ENCODE peak calls at places on chromosomes 7 and 10, in nine cellular contexts. L, M, P, H, I, R, T, B and W are unnamed samples.

GRCh38 chr7:90246184-90246583 is 1.2 kb downstream of the CFAP69 start:
- DNase-seq in L (no peak), M (peak), P (no peak), H (no peak), I (no peak), R (no peak), T (peak), B (no peak), W (no peak)

GRCh38 chr10:95542761-95543160 is 18.4 kb downstream of the SORBS1 start:
- DNase-seq in L (no peak), M (no peak), P (no peak), H (no peak), I (no peak), R (no peak), T (no peak), B (no peak), W (no peak)

GRCh38 chr7:76294344-76295024 is 8.0 kb upstream of the HSPB1 start:
- DNase-seq in L (peak), M (peak), P (peak), H (no peak), I (no peak), R (peak), T (peak), B (no peak), W (peak)

GRCh38 chr10:49594594-49594993 is 15.5 kb upstream of the SLC18A3 start:
- DNase-seq in L (no peak), M (peak), P (peak), H (no peak), I (no peak), R (peak), T (no peak), B (no peak), W (peak)

GRCh38 chr10:78754269-78755074 is 314.3 kb upstream of the ZMIZ1 start:
- DNase-seq in L (no peak), M (no peak), P (no peak), H (no peak), I (no peak), R (no peak), T (no peak), B (no peak), W (no peak)

GRCh38 chr10:24825551-24825950 is 101.9 kb upstream of the ARHGAP21 start:
- DNase-seq in L (no peak), M (no peak), P (no peak), H (no peak), I (no peak), R (no peak), T (no peak), B (no peak), W (no peak)

GRCh38 chr10:128539784-128540759 is 413.8 kb upstream of the MKI67 start:
- DNase-seq in L (no peak), M (peak), P (no peak), H (no peak), I (no peak), R (no peak), T (no peak), B (no peak), W (peak)

GRCh38 chr7:25454562-25455031 is 226.3 kb upstream of the NPVF start:
- DNase-seq in L (no peak), M (no peak), P (no peak), H (no peak), I (no peak), R (no peak), T (peak), B (no peak), W (no peak)

GRCh38 chr7:132580717-132581285 is 4.5 kb upstream of the PLXNA4 start:
- DNase-seq in L (peak), M (peak), P (peak), H (peak), I (peak), R (peak), T (peak), B (peak), W (peak)

GRCh38 chr10:26486985-26487850 is 49.1 kb downstream of the APBB1IP start:
- DNase-seq in L (no peak), M (no peak), P (peak), H (peak), I (peak), R (no peak), T (no peak), B (peak), W (no peak)

GRCh38 chr10:125451319-125451718 is 231.6 kb downstream of the TEX36 start:
- DNase-seq in L (no peak), M (no peak), P (no peak), H (no peak), I (no peak), R (no peak), T (no peak), B (no peak), W (no peak)

GRCh38 chr10:77411805-77412204 is 225.8 kb downstream of the KCNMA1 start:
- DNase-seq in L (no peak), M (no peak), P (no peak), H (no peak), I (no peak), R (no peak), T (no peak), B (no peak), W (no peak)

GRCh38 chr7:91514591-91514990 is 250.4 kb downstream of the FZD1 start:
- DNase-seq in L (no peak), M (no peak), P (no peak), H (no peak), I (no peak), R (no peak), T (no peak), B (no peak), W (peak)

GRCh38 chr10:52443419-52444388 is 129.6 kb downstream of the DKK1 start:
- DNase-seq in L (no peak), M (no peak), P (peak), H (no peak), I (no peak), R (no peak), T (no peak), B (no peak), W (no peak)

GRCh38 chr7:139169816-139170215 is 60.3 kb upstream of the ZC3HAV1 start:
- DNase-seq in L (no peak), M (no peak), P (no peak), H (no peak), I (no peak), R (no peak), T (no peak), B (no peak), W (no peak)

GRCh38 chr7:55210176-55210575 is 155.0 kb upstream of the LANCL2 start:
- DNase-seq in L (no peak), M (no peak), P (no peak), H (no peak), I (no peak), R (no peak), T (no peak), B (no peak), W (no peak)

GRCh38 chr10:129718548-129719414 is 245.3 kb downstream of the EBF3 start:
- DNase-seq in L (no peak), M (no peak), P (no peak), H (no peak), I (no peak), R (peak), T (peak), B (no peak), W (peak)

GRCh38 chr10:61047011-61047410 is 103.0 kb upstream of the RHOBTB1 start:
- DNase-seq in L (no peak), M (no peak), P (no peak), H (no peak), I (no peak), R (no peak), T (no peak), B (no peak), W (no peak)

GRCh38 chr10:94991243-94991888 is 52.9 kb downstream of the CYP2C9 start:
- DNase-seq in L (no peak), M (peak), P (no peak), H (no peak), I (no peak), R (no peak), T (no peak), B (no peak), W (no peak)